ENCODE peak calls at places on chromosomes 7 and 10, in five cellular contexts. H is activated naive CD8-positive, alpha-beta T cell treated with anti-CD3 and anti-CD28 coated beads, Interleukin-2, amount 50 U/mL, for 24 hours; C is aorta; N is GM23248; I is NCI-H2029. T is an unnamed sample.

GRCh38 chr10:47058961-47059391 is 147.7 kb downstream of the PTPN20 start:
- DNase-seq in I (peak), H (no peak), C (no peak), N (peak), T (peak)

GRCh38 chr7:90594791-90595317 is 1.3 kb upstream of the CDK14 start:
- DNase-seq in H (no peak), N (peak), C (peak), I (no peak), T (peak)

GRCh38 chr10:124629410-124629809 is 114.8 kb downstream of the FAM53B start:
- DNase-seq in N (no peak), I (no peak), C (no peak), H (no peak), T (no peak)

GRCh38 chr7:30575910-30576309 is 18.8 kb upstream of the GARS1 start:
- DNase-seq in I (no peak), N (no peak), C (no peak), H (no peak), T (peak)

GRCh38 chr10:86970152-86970886 is 2.0 kb downstream of the ADIRF start:
- DNase-seq in C (peak), I (no peak), H (no peak), N (peak), T (peak)

GRCh38 chr7:78634073-78634472 is 819.4 kb downstream of the MAGI2 start:
- DNase-seq in I (no peak), C (no peak), N (no peak), H (no peak), T (no peak)

GRCh38 chr7:152202056-152202455 is 176.6 kb downstream of the GALNT11 start:
- DNase-seq in I (no peak), H (no peak), C (no peak), N (peak), T (peak)

GRCh38 chr7:80135306-80136104 is 874 bp downstream of the GNAI1 start:
- DNase-seq in N (peak), I (no peak), H (peak), C (peak), T (peak)

GRCh38 chr7:5222861-5223411 is 32.9 kb downstream of the WIPI2 start:
- DNase-seq in I (no peak), N (no peak), C (no peak), H (no peak), T (no peak)

GRCh38 chr7:84188811-84189405 is 5.7 kb downstream of the SEMA3A start:
- DNase-seq in I (no peak), H (no peak), N (peak), C (no peak), T (peak)

GRCh38 chr7:121603886-121604285 is 207.8 kb upstream of the FAM3C start:
- DNase-seq in I (no peak), C (no peak), H (no peak), N (no peak), T (no peak)

GRCh38 chr10:63696205-63696604 is 175.0 kb downstream of the REEP3 start:
- DNase-seq in I (no peak), H (no peak), N (peak), C (no peak), T (no peak)

GRCh38 chr10:23968296-23968695 is 240.6 kb upstream of the KIAA1217 start:
- DNase-seq in H (no peak), I (no peak), C (no peak), N (no peak), T (peak)

GRCh38 chr7:24824400-24824799 is 67.1 kb upstream of the GSDME start:
- DNase-seq in C (no peak), I (no peak), H (no peak), N (no peak), T (no peak)

GRCh38 chr7:84921154-84921553 is 265.7 kb downstream of the SEMA3D start:
- DNase-seq in C (no peak), I (no peak), H (no peak), N (no peak), T (no peak)

GRCh38 chr7:124765401-124766352 is at the start of gene GPR37:
- DNase-seq in N (peak), H (peak), C (peak), I (peak), T (peak)

GRCh38 chr7:157853076-157853788 is 516.4 kb downstream of the DNAJB6 start:
- DNase-seq in I (no peak), H (no peak), C (peak), N (no peak), T (no peak)

GRCh38 chr10:8323443-8324054 is 269.1 kb downstream of the GATA3 start:
- DNase-seq in H (no peak), N (no peak), I (no peak), C (no peak), T (no peak)

GRCh38 chr7:121000091-121000983 is 11.8 kb downstream of the CPED1 start:
- DNase-seq in C (no peak), H (no peak), N (peak), I (no peak), T (peak)

GRCh38 chr7:155288055-155288454 is 9.6 kb upstream of the INSIG1 start:
- DNase-seq in I (no peak), N (no peak), H (no peak), C (no peak), T (no peak)

GRCh38 chr10:71598673-71599072 is 120.9 kb downstream of the C10orf105 start:
- DNase-seq in I (peak), C (peak), H (no peak), N (peak), T (no peak)

GRCh38 chr7:137443616-137444015 is 100.1 kb upstream of the PTN start:
- DNase-seq in H (no peak), N (peak), I (peak), C (no peak), T (peak)

GRCh38 chr10:131898061-131898460 is 2.7 kb upstream of the PPP2R2D start:
- DNase-seq in I (no peak), N (no peak), C (no peak), H (no peak), T (no peak)

GRCh38 chr10:123858039-123858740 is 33.4 kb downstream of the CPXM2 start:
- DNase-seq in C (peak), N (peak), H (no peak), I (no peak), T (peak)

GRCh38 chr7:106621393-106622132 is 39.4 kb downstream of the CCDC71L start:
- DNase-seq in I (no peak), H (no peak), N (no peak), C (no peak), T (no peak)

GRCh38 chr7:47651355-47652317 is 69.7 kb upstream of the TNS3 start:
- DNase-seq in C (peak), H (no peak), I (no peak), N (peak), T (peak)

GRCh38 chr7:149790146-149790548 is 16.8 kb upstream of the ZNF467 start:
- DNase-seq in N (peak), H (peak), I (no peak), C (peak), T (no peak)

T was measured in M059J.